ENCODE peak calls at places on chromosomes 3 and 15, in seven cellular contexts. One of them, this sample, is unnamed.

GRCh38 chr3:197397812-197398211 is 99.4 kb upstream of the DLG1 start:
- DNase-seq in NCI-H2029: no peak
- DNase-seq in HFF-Myc: no peak
- DNase-seq in stimulated activated naive CD8-positive, alpha-beta T cell treated with anti-CD3 and anti-CD28 coated beads, Interleukin-15, Interleukin-2, amounts not matched to agents 100 U/mL and 50 U/mL, for 24 hours: no peak
- DNase-seq in neural crest cell: no peak
- DNase-seq in skeletal muscle cell: no peak
- DNase-seq in Karpas-422: no peak
- DNase-seq in this sample: no peak

GRCh38 chr3:142849148-142849547 is 39.7 kb downstream of the PCOLCE2 start:
- DNase-seq in Karpas-422: no peak
- DNase-seq in HFF-Myc: no peak
- DNase-seq in skeletal muscle cell: no peak
- DNase-seq in NCI-H2029: no peak
- DNase-seq in neural crest cell: no peak
- DNase-seq in stimulated activated naive CD8-positive, alpha-beta T cell treated with anti-CD3 and anti-CD28 coated beads, Interleukin-15, Interleukin-2, amounts not matched to agents 100 U/mL and 50 U/mL, for 24 hours: no peak
- DNase-seq in this sample: no peak

GRCh38 chr15:34808016-34808415 is 12.7 kb upstream of the ACTC1 start:
- DNase-seq in Karpas-422: no peak
- DNase-seq in NCI-H2029: no peak
- DNase-seq in neural crest cell: no peak
- DNase-seq in skeletal muscle cell: no peak
- DNase-seq in HFF-Myc: no peak
- DNase-seq in stimulated activated naive CD8-positive, alpha-beta T cell treated with anti-CD3 and anti-CD28 coated beads, Interleukin-15, Interleukin-2, amounts not matched to agents 100 U/mL and 50 U/mL, for 24 hours: no peak
- DNase-seq in this sample: no peak

GRCh38 chr3:29693863-29694262 is 413.0 kb downstream of the RBMS3 start:
- DNase-seq in skeletal muscle cell: peak
- DNase-seq in stimulated activated naive CD8-positive, alpha-beta T cell treated with anti-CD3 and anti-CD28 coated beads, Interleukin-15, Interleukin-2, amounts not matched to agents 100 U/mL and 50 U/mL, for 24 hours: no peak
- DNase-seq in NCI-H2029: no peak
- DNase-seq in Karpas-422: no peak
- DNase-seq in HFF-Myc: peak
- DNase-seq in neural crest cell: no peak
- DNase-seq in this sample: no peak

GRCh38 chr3:180284331-180285110 is 247.8 kb upstream of the PEX5L start:
- DNase-seq in neural crest cell: no peak
- DNase-seq in stimulated activated naive CD8-positive, alpha-beta T cell treated with anti-CD3 and anti-CD28 coated beads, Interleukin-15, Interleukin-2, amounts not matched to agents 100 U/mL and 50 U/mL, for 24 hours: no peak
- DNase-seq in skeletal muscle cell: no peak
- DNase-seq in Karpas-422: no peak
- DNase-seq in HFF-Myc: no peak
- DNase-seq in NCI-H2029: no peak
- DNase-seq in this sample: no peak

GRCh38 chr15:41562258-41562657 is 3.2 kb downstream of the TYRO3 start:
- DNase-seq in neural crest cell: no peak
- DNase-seq in stimulated activated naive CD8-positive, alpha-beta T cell treated with anti-CD3 and anti-CD28 coated beads, Interleukin-15, Interleukin-2, amounts not matched to agents 100 U/mL and 50 U/mL, for 24 hours: no peak
- DNase-seq in Karpas-422: no peak
- DNase-seq in NCI-H2029: no peak
- DNase-seq in skeletal muscle cell: no peak
- DNase-seq in HFF-Myc: no peak
- DNase-seq in this sample: no peak

GRCh38 chr3:108818404-108818803 is 4.2 kb upstream of the TRAT1 start:
- DNase-seq in neural crest cell: no peak
- DNase-seq in NCI-H2029: peak
- DNase-seq in stimulated activated naive CD8-positive, alpha-beta T cell treated with anti-CD3 and anti-CD28 coated beads, Interleukin-15, Interleukin-2, amounts not matched to agents 100 U/mL and 50 U/mL, for 24 hours: peak
- DNase-seq in HFF-Myc: no peak
- DNase-seq in Karpas-422: peak
- DNase-seq in skeletal muscle cell: no peak
- DNase-seq in this sample: peak

GRCh38 chr3:105555206-105555605 is 188.5 kb downstream of the ALCAM start:
- DNase-seq in neural crest cell: no peak
- DNase-seq in stimulated activated naive CD8-positive, alpha-beta T cell treated with anti-CD3 and anti-CD28 coated beads, Interleukin-15, Interleukin-2, amounts not matched to agents 100 U/mL and 50 U/mL, for 24 hours: no peak
- DNase-seq in HFF-Myc: no peak
- DNase-seq in NCI-H2029: no peak
- DNase-seq in skeletal muscle cell: no peak
- DNase-seq in Karpas-422: no peak
- DNase-seq in this sample: no peak

GRCh38 chr3:18567293-18567692 is 142.2 kb upstream of the SATB1 start:
- DNase-seq in stimulated activated naive CD8-positive, alpha-beta T cell treated with anti-CD3 and anti-CD28 coated beads, Interleukin-15, Interleukin-2, amounts not matched to agents 100 U/mL and 50 U/mL, for 24 hours: no peak
- DNase-seq in skeletal muscle cell: no peak
- DNase-seq in neural crest cell: no peak
- DNase-seq in NCI-H2029: no peak
- DNase-seq in HFF-Myc: no peak
- DNase-seq in Karpas-422: no peak
- DNase-seq in this sample: no peak

GRCh38 chr15:71385469-71385868 is 270.2 kb downstream of the THSD4 start:
- DNase-seq in Karpas-422: no peak
- DNase-seq in stimulated activated naive CD8-positive, alpha-beta T cell treated with anti-CD3 and anti-CD28 coated beads, Interleukin-15, Interleukin-2, amounts not matched to agents 100 U/mL and 50 U/mL, for 24 hours: no peak
- DNase-seq in skeletal muscle cell: no peak
- DNase-seq in NCI-H2029: no peak
- DNase-seq in neural crest cell: no peak
- DNase-seq in HFF-Myc: no peak
- DNase-seq in this sample: peak

This sample was measured in LNCaP clone FGC.